ENCODE peak calls at places on chromosomes 7 and 10, in four cellular contexts. J is stimulated activated CD8-positive, alpha-beta memory T cell treated with anti-CD3 and anti-CD28 coated beads, Interleukin-7, amount 100 ng/mL, for 4 hours; O is activated CD4-positive, alpha-beta T cell treated with anti-CD3 and anti-CD28 coated beads for 36 hours; R is endodermal cell. I is an unnamed sample.

GRCh38 chr7:29613100-29613499 is 49.5 kb downstream of the PRR15 start:
- DNase-seq in J (no peak), O (no peak), R (no peak), I (no peak)

GRCh38 chr10:79490400-79491081 is 21.8 kb upstream of the EIF5AL1 start:
- DNase-seq in J (no peak), R (peak), O (no peak), I (no peak)

GRCh38 chr7:44189286-44189992 is at the start of gene GCK:
- DNase-seq in O (no peak), R (peak), J (no peak), I (no peak)

GRCh38 chr10:114925675-114926204 is 12.3 kb upstream of the TRUB1 start:
- DNase-seq in O (peak), J (no peak), R (no peak), I (no peak)

GRCh38 chr7:15854841-15855576 is 168.5 kb upstream of the MEOX2 start:
- DNase-seq in J (no peak), O (no peak), R (no peak), I (no peak)

GRCh38 chr10:33804534-33804933 is 470.1 kb upstream of the NRP1 start:
- DNase-seq in R (no peak), J (no peak), O (no peak), I (no peak)

GRCh38 chr7:93374345-93374940 is 142.3 kb downstream of the VPS50 start:
- DNase-seq in R (no peak), O (no peak), J (no peak), I (no peak)

GRCh38 chr10:77601488-77601887 is 36.1 kb downstream of the KCNMA1 start:
- DNase-seq in O (no peak), J (no peak), R (no peak), I (no peak)

GRCh38 chr7:4282434-4283223 is 399.5 kb upstream of the FOXK1 start:
- DNase-seq in O (no peak), J (no peak), R (peak), I (no peak)